ENCODE peak calls at places on chromosome 20, in six cellular contexts. G, O, R, J, D and B are unnamed samples.

GRCh38 chr20:52048365-52048764 is 143.2 kb downstream of the ZFP64 start:
- DNase-seq in G (no peak), O (no peak), R (no peak), J (no peak), D (no peak), B (no peak)

GRCh38 chr20:53582574-53583351 is 10.9 kb downstream of the ZNF217 start:
- DNase-seq in G (peak), O (no peak), R (peak), J (peak), D (peak), B (peak)

GRCh38 chr20:59291740-59292139 is 8.7 kb upstream of the EDN3 start:
- DNase-seq in G (peak), O (no peak), R (no peak), J (no peak), D (no peak), B (no peak)

GRCh38 chr20:1301031-1301529 is 27.9 kb downstream of the SDCBP2 start:
- DNase-seq in G (no peak), O (no peak), R (no peak), J (peak), D (no peak), B (peak)

GRCh38 chr20:57964011-57964862 is 254.4 kb upstream of the PMEPA1 start:
- DNase-seq in G (no peak), O (no peak), R (no peak), J (no peak), D (no peak), B (no peak)

GRCh38 chr20:50701055-50701963 is 10.0 kb upstream of the RIPOR3 start:
- DNase-seq in G (no peak), O (no peak), R (no peak), J (no peak), D (no peak), B (no peak)

GRCh38 chr20:792248-792647 is 23.9 kb upstream of the SLC52A3 start:
- DNase-seq in G (no peak), O (no peak), R (no peak), J (no peak), D (no peak), B (no peak)

GRCh38 chr20:38926934-38927616 is 858 bp downstream of the FAM83D start:
- DNase-seq in G (no peak), O (no peak), R (no peak), J (peak), D (no peak), B (peak)

GRCh38 chr20:11267131-11267761 is 593.4 kb upstream of the JAG1 start:
- DNase-seq in G (no peak), O (no peak), R (peak), J (peak), D (peak), B (peak)

GRCh38 chr20:62662422-62662821 is 20.1 kb downstream of the SLCO4A1 start:
- DNase-seq in G (no peak), O (no peak), R (no peak), J (peak), D (peak), B (peak)

GRCh38 chr20:59163641-59164530 is at the start of gene ZNF831:
- DNase-seq in G (peak), O (no peak), R (no peak), J (no peak), D (no peak), B (no peak)

GRCh38 chr20:2816583-2817340 is 598 bp downstream of the TMEM239 start:
- DNase-seq in G (peak), O (no peak), R (no peak), J (peak), D (no peak), B (no peak)
- TF ChIP-seq CTCF in G (no peak), O (no peak), R (no peak), J (no peak), D (no peak), B (peak)

GRCh38 chr20:25083141-25083772 is 1.3 kb upstream of the VSX1 start:
- DNase-seq in G (no peak), O (no peak), R (no peak), J (no peak), D (no peak), B (no peak)
- H3K4me3 ChIP-seq in G (no peak), O (no peak), R (no peak), J (no peak), D (no peak), B (no peak)

DNA sequence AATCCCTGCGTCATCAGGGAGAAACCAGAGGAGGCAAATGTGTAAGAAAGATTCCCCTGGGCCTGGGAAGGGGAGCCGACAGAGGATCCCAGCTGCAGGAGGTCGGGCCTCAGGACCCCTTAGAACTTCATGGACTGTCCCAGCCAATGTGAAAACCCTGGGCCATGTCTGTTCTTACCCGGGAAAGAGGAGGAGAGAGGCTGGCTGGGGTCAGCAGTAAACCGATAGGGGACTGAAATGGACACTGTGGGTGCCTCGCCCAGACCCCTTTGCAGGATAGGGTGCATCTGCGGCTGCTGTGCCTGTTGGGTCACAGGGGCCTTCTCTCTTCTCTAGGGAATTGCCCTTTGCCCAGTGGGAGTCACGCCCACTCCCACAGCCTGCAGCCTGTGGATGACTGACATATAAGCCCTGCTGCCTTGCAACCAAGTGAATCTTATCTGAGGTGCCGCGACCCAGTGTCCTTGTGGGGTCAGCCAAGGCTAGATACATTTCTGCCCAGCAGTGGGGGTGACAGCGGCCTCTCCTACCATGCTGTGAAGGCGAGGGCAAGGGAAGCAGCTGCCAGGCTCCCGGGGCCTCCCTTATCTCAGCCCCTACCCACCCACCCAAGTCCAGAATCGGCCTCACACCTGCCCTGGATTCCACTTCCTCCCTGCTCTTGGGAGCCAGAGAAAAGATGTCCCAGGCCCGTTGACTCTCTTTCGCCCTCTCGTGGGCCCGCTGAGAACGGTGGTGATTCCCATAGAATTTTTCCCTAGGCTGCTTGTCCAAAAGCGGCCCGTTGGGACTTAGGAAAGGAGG is 76.2 kb upstream of the RNF24 start:
- DNase-seq in G (peak), O (no peak), R (peak), J (peak), D (peak), B (peak)
- TF ChIP-seq CTCF in G (peak), O (peak), R (peak), J (peak), D (peak), B (peak)

DNA sequence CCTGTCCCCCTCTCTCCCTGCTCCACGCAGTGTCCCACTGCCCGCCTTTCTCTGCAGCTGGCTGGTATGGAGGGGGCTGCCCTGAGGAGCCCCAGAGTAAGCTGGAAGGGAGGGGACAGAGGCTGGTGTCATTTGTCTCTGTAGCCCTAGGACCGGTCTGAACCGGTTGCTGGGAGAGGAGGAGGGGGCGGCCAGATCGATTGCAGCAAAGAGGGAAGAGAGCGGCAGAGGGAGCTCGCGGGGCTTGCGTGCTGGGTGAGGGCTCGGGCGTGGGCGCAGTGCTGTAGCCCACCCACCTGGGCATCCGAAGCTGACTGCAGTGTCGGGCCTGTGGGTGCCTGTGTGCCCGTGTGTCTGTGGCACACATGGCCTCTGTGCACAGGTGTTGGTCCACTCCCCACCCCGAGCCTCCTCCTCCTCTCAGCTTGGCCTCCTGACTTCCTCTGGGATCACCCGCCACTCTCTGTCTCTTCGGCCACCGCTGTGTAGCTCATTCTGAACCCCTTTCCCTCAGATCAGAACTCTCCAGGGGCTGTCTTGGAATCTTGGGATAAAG is 50.7 kb downstream of the SRC start:
- DNase-seq in G (no peak), O (no peak), R (no peak), J (no peak), D (no peak), B (no peak)
- H3K4me3 ChIP-seq in G (no peak), O (no peak), R (no peak), J (no peak), D (no peak), B (no peak)